ENCODE peak calls at places on chromosomes 13 and 19, in six cellular contexts. One of them, this sample, is unnamed.

GRCh38 chr19:39411006-39411831 is 1.2 kb upstream of the PLEKHG2 start:
- DNase-seq in EL: no peak
- DNase-seq in left ventricle myocardium inferior: no peak
- DNase-seq in T1000: no peak
- DNase-seq in posterior cingulate gyrus: no peak
- DNase-seq in stimulated activated CD4-positive, alpha-beta T cell treated with anti-CD3 and anti-CD28 coated beads, Interleukin-15, amount 100 ng/mL, for 1 hour: peak
- DNase-seq in this sample: peak

GRCh38 chr19:7292950-7293794 is 1.0 kb downstream of the INSR start:
- DNase-seq in EL: no peak
- DNase-seq in left ventricle myocardium inferior: peak
- DNase-seq in T1000: no peak
- DNase-seq in posterior cingulate gyrus: peak
- DNase-seq in stimulated activated CD4-positive, alpha-beta T cell treated with anti-CD3 and anti-CD28 coated beads, Interleukin-15, amount 100 ng/mL, for 1 hour: no peak
- DNase-seq in this sample: peak

GRCh38 chr19:15124572-15125231 is 17.5 kb downstream of the SYDE1 start:
- DNase-seq in EL: no peak
- DNase-seq in left ventricle myocardium inferior: no peak
- DNase-seq in T1000: no peak
- DNase-seq in posterior cingulate gyrus: no peak
- DNase-seq in stimulated activated CD4-positive, alpha-beta T cell treated with anti-CD3 and anti-CD28 coated beads, Interleukin-15, amount 100 ng/mL, for 1 hour: no peak
- DNase-seq in this sample: peak

GRCh38 chr19:10797541-10798256 is 38.3 kb downstream of the TMED1 start:
- DNase-seq in EL: no peak
- DNase-seq in left ventricle myocardium inferior: no peak
- DNase-seq in T1000: no peak
- DNase-seq in posterior cingulate gyrus: peak
- DNase-seq in stimulated activated CD4-positive, alpha-beta T cell treated with anti-CD3 and anti-CD28 coated beads, Interleukin-15, amount 100 ng/mL, for 1 hour: peak
- DNase-seq in this sample: no peak

GRCh38 chr13:112759834-112760233 is 70.0 kb downstream of the ATP11A start:
- DNase-seq in EL: no peak
- DNase-seq in left ventricle myocardium inferior: no peak
- DNase-seq in T1000: no peak
- DNase-seq in posterior cingulate gyrus: no peak
- DNase-seq in stimulated activated CD4-positive, alpha-beta T cell treated with anti-CD3 and anti-CD28 coated beads, Interleukin-15, amount 100 ng/mL, for 1 hour: no peak
- DNase-seq in this sample: no peak

GRCh38 chr13:91647361-91647970 is 249.0 kb downstream of the GPC5 start:
- DNase-seq in EL: no peak
- DNase-seq in left ventricle myocardium inferior: no peak
- DNase-seq in T1000: no peak
- DNase-seq in posterior cingulate gyrus: no peak
- DNase-seq in stimulated activated CD4-positive, alpha-beta T cell treated with anti-CD3 and anti-CD28 coated beads, Interleukin-15, amount 100 ng/mL, for 1 hour: no peak
- DNase-seq in this sample: no peak

GRCh38 chr19:14786421-14786851 is 8.1 kb upstream of the ADGRE2 start:
- DNase-seq in EL: peak
- DNase-seq in left ventricle myocardium inferior: no peak
- DNase-seq in T1000: no peak
- DNase-seq in posterior cingulate gyrus: no peak
- DNase-seq in stimulated activated CD4-positive, alpha-beta T cell treated with anti-CD3 and anti-CD28 coated beads, Interleukin-15, amount 100 ng/mL, for 1 hour: no peak
- DNase-seq in this sample: no peak

GRCh38 chr19:54160182-54160811 is 776 bp upstream of the LENG1 start:
- DNase-seq in EL: peak
- DNase-seq in left ventricle myocardium inferior: no peak
- DNase-seq in T1000: peak
- DNase-seq in posterior cingulate gyrus: no peak
- DNase-seq in stimulated activated CD4-positive, alpha-beta T cell treated with anti-CD3 and anti-CD28 coated beads, Interleukin-15, amount 100 ng/mL, for 1 hour: no peak
- DNase-seq in this sample: no peak

GRCh38 chr13:77510156-77510555 is 25.4 kb upstream of the SCEL start:
- DNase-seq in EL: no peak
- DNase-seq in left ventricle myocardium inferior: no peak
- DNase-seq in T1000: no peak
- DNase-seq in posterior cingulate gyrus: no peak
- DNase-seq in stimulated activated CD4-positive, alpha-beta T cell treated with anti-CD3 and anti-CD28 coated beads, Interleukin-15, amount 100 ng/mL, for 1 hour: no peak
- DNase-seq in this sample: no peak

GRCh38 chr13:109101550-109102144 is 472.2 kb downstream of the MYO16 start:
- DNase-seq in EL: no peak
- DNase-seq in left ventricle myocardium inferior: no peak
- DNase-seq in T1000: no peak
- DNase-seq in posterior cingulate gyrus: no peak
- DNase-seq in stimulated activated CD4-positive, alpha-beta T cell treated with anti-CD3 and anti-CD28 coated beads, Interleukin-15, amount 100 ng/mL, for 1 hour: no peak
- DNase-seq in this sample: no peak

GRCh38 chr13:49791753-49792549 is 531 bp downstream of the KPNA3 start:
- DNase-seq in EL: peak
- DNase-seq in left ventricle myocardium inferior: no peak
- DNase-seq in T1000: peak
- DNase-seq in posterior cingulate gyrus: peak
- DNase-seq in stimulated activated CD4-positive, alpha-beta T cell treated with anti-CD3 and anti-CD28 coated beads, Interleukin-15, amount 100 ng/mL, for 1 hour: peak
- DNase-seq in this sample: peak

GRCh38 chr19:38252935-38253691 is 3.1 kb downstream of the PPP1R14A start:
- DNase-seq in EL: no peak
- DNase-seq in left ventricle myocardium inferior: peak
- DNase-seq in T1000: no peak
- DNase-seq in posterior cingulate gyrus: peak
- DNase-seq in stimulated activated CD4-positive, alpha-beta T cell treated with anti-CD3 and anti-CD28 coated beads, Interleukin-15, amount 100 ng/mL, for 1 hour: no peak
- DNase-seq in this sample: peak

GRCh38 chr19:2793126-2793525 is 7.8 kb downstream of the THOP1 start:
- DNase-seq in EL: no peak
- DNase-seq in left ventricle myocardium inferior: no peak
- DNase-seq in T1000: no peak
- DNase-seq in posterior cingulate gyrus: no peak
- DNase-seq in stimulated activated CD4-positive, alpha-beta T cell treated with anti-CD3 and anti-CD28 coated beads, Interleukin-15, amount 100 ng/mL, for 1 hour: no peak
- DNase-seq in this sample: no peak

GRCh38 chr19:52590728-52591127 is 20.6 kb downstream of the ZNF701 start:
- DNase-seq in EL: no peak
- DNase-seq in left ventricle myocardium inferior: no peak
- DNase-seq in T1000: no peak
- DNase-seq in posterior cingulate gyrus: no peak
- DNase-seq in stimulated activated CD4-positive, alpha-beta T cell treated with anti-CD3 and anti-CD28 coated beads, Interleukin-15, amount 100 ng/mL, for 1 hour: no peak
- DNase-seq in this sample: no peak

GRCh38 chr19:12095111-12095790 is 30.7 kb downstream of the ZNF844 start:
- DNase-seq in EL: peak
- DNase-seq in left ventricle myocardium inferior: no peak
- DNase-seq in T1000: no peak
- DNase-seq in posterior cingulate gyrus: no peak
- DNase-seq in stimulated activated CD4-positive, alpha-beta T cell treated with anti-CD3 and anti-CD28 coated beads, Interleukin-15, amount 100 ng/mL, for 1 hour: no peak
- DNase-seq in this sample: no peak

This sample was measured in aorta.